ENCODE peak calls at places on chromosomes 16 and 17, in ten cellular contexts. S, J, G, N, Z, W, K, P, E and T are unnamed samples.
A peak's percentile ranks its signal among the peaks of the same experiment; 100 is the strongest.

GRCh38 chr16:48201515-48202201 is 42.4 kb upstream of the LONP2 start:
- DNase-seq in N (no peak), P (no peak), E (no peak), K (no peak), W (no peak), S (no peak), G (no peak), J (no peak), Z (no peak), T (no peak)

GRCh38 chr17:57666198-57666870 is 78.8 kb downstream of the CCDC182 start:
- DNase-seq in S (no peak), G (no peak), P (no peak), W (peak; percentile 5), Z (no peak), N (no peak), E (no peak), K (no peak), J (no peak), T (no peak)

GRCh38 chr17:10802487-10803284 is 1.2 kb downstream of the TMEM238L start:
- DNase-seq in P (no peak), Z (no peak), J (no peak), K (no peak), S (no peak), E (no peak), G (no peak), N (no peak), W (no peak), T (no peak)

GRCh38 chr17:27878776-27879562 is 14.2 kb downstream of the LYRM9 start:
- DNase-seq in J (peak; percentile 30), W (no peak), K (no peak), P (peak; percentile 75), Z (no peak), S (peak; percentile 34), N (no peak), G (no peak), E (no peak), T (no peak)

GRCh38 chr17:68290268-68290954 is 516 bp downstream of the SLC16A6 start:
- DNase-seq in W (peak; percentile 79), K (peak; percentile 37), G (no peak), S (peak; percentile 65), Z (peak; percentile 18), E (peak; percentile 36), P (peak; percentile 63), N (no peak), J (peak; percentile 82), T (peak; percentile 71)

GRCh38 chr16:85028638-85029412 is 1.2 kb downstream of the KIAA0513 start:
- DNase-seq in J (peak; percentile 46), P (peak; percentile 76), S (peak; percentile 74), E (no peak), G (no peak), Z (peak; percentile 67), N (no peak), W (peak; percentile 83), K (peak; percentile 51), T (no peak)

GRCh38 chr17:14209215-14209614 is 27.4 kb downstream of the CDRT15 start:
- DNase-seq in S (no peak), N (no peak), P (no peak), E (no peak), Z (no peak), K (no peak), G (no peak), W (no peak), J (no peak), T (no peak)

GRCh38 chr16:67280090-67281015 is 1.0 kb downstream of the PLEKHG4 start:
- DNase-seq in P (no peak), K (no peak), E (no peak), W (no peak), S (no peak), G (no peak), N (no peak), Z (no peak), J (no peak), T (no peak)

GRCh38 chr17:76727745-76728456 is 1.3 kb downstream of the METTL23 start:
- DNase-seq in J (peak; percentile 40), K (no peak), N (no peak), E (no peak), S (no peak), P (peak; percentile 26), Z (no peak), W (no peak), G (no peak), T (no peak)

GRCh38 chr17:69142473-69142802 is 743 bp upstream of the ABCA6 start:
- DNase-seq in P (no peak), W (no peak), S (no peak), K (no peak), G (peak; percentile 30), E (no peak), Z (no peak), N (no peak), J (no peak), T (no peak)

GRCh38 chr17:27585153-27585681 is 45.8 kb upstream of the LGALS9 start:
- DNase-seq in P (no peak), E (no peak), J (no peak), S (no peak), G (no peak), W (no peak), K (no peak), Z (no peak), N (no peak), T (no peak)

GRCh38 chr17:29032067-29032551 is 10.8 kb upstream of the PIPOX start:
- DNase-seq in K (no peak), N (no peak), E (no peak), P (no peak), S (no peak), G (no peak), W (no peak), Z (no peak), J (no peak), T (no peak)

GRCh38 chr17:16314859-16315258 is 38.4 kb downstream of the CENPV start:
- DNase-seq in N (no peak), J (no peak), G (no peak), E (no peak), W (no peak), S (no peak), K (no peak), P (no peak), Z (no peak), T (no peak)

GRCh38 chr16:29662000-29662728 is 883 bp upstream of the SPN start:
- DNase-seq in J (no peak), S (no peak), G (no peak), E (no peak), N (no peak), K (no peak), Z (no peak), W (no peak), P (no peak), T (no peak)

GRCh38 chr17:45581860-45582259 is 91.3 kb upstream of the PLEKHM1 start:
- DNase-seq in K (no peak), W (no peak), N (no peak), S (no peak), P (no peak), Z (no peak), J (no peak), E (no peak), G (no peak), T (no peak)

GRCh38 chr17:79950711-79951110 is 85.0 kb downstream of the TBC1D16 start:
- DNase-seq in S (no peak), J (no peak), K (no peak), E (no peak), Z (peak; percentile 49), N (no peak), P (no peak), G (no peak), W (peak; percentile 35), T (peak; percentile 11)

GRCh38 chr17:42613699-42614295 is 4.3 kb downstream of the TUBG1 start:
- DNase-seq in G (no peak), N (no peak), P (no peak), Z (no peak), K (no peak), J (no peak), S (no peak), E (no peak), W (no peak), T (no peak)

GRCh38 chr17:77730376-77730775 is 228.1 kb upstream of the TNRC6C start:
- DNase-seq in S (no peak), E (no peak), Z (no peak), N (no peak), P (no peak), K (no peak), W (no peak), J (no peak), G (no peak), T (no peak)